ENCODE peak calls at places on chromosome 19, in eight cellular contexts. U is HCEC 1CT; J is thyroid gland; B is cardiac muscle cell; I is neural progenitor cell; C is adrenal gland; G is activated T-cell treated with anti-CD3 and anti-CD28 coated beads, Interleukin-2, amount 50 U/mL, for 72 hours; F is WTC11. Q is an unnamed sample.

GRCh38 chr19:15081911-15082310 is at the start of gene OR1I1:
- DNase-seq in J (no peak), F (no peak), C (no peak), B (no peak), I (no peak), U (no peak), G (no peak), Q (no peak)

GRCh38 chr19:48631254-48631653 is 5.9 kb downstream of the DBP start:
- DNase-seq in J (no peak), I (no peak), U (no peak), G (no peak), B (no peak), C (no peak), F (no peak), Q (no peak)

GRCh38 chr19:30498707-30499106 is 126.5 kb downstream of the ZNF536 start:
- DNase-seq in J (peak), C (no peak), U (no peak), B (no peak), G (no peak), F (peak), I (peak), Q (no peak)

GRCh38 chr19:49125025-49125731 is 5.8 kb downstream of the PPFIA3 start:
- DNase-seq in C (no peak), B (no peak), J (no peak), G (no peak), U (no peak), I (peak), F (peak), Q (no peak)

GRCh38 chr19:9936151-9937000 is at the start of gene OLFM2:
- DNase-seq in G (no peak), I (peak), C (peak), B (no peak), U (no peak), F (peak), J (peak), Q (peak)

GRCh38 chr19:28915737-28916460 is 297.1 kb downstream of the UQCRFS1 start:
- DNase-seq in B (no peak), F (no peak), U (no peak), I (no peak), C (no peak), G (no peak), J (no peak), Q (no peak)

GRCh38 chr19:11505032-11505503 is 571 bp downstream of the ZNF653 start:
- DNase-seq in G (peak), F (peak), B (peak), U (peak), I (peak), C (peak), J (peak), Q (peak)

GRCh38 chr19:54179921-54180452 is 7.0 kb upstream of the TMC4 start:
- DNase-seq in F (peak), U (no peak), I (peak), C (no peak), B (peak), J (no peak), G (no peak), Q (no peak)

GRCh38 chr19:42023121-42023942 is 29.3 kb upstream of the ATP1A3 start:
- DNase-seq in C (no peak), J (no peak), I (peak), F (peak), G (peak), B (peak), U (peak), Q (no peak)

GRCh38 chr19:8611391-8611883 is 922 bp upstream of the ADAMTS10 start:
- DNase-seq in J (no peak), U (no peak), I (no peak), G (peak), C (peak), F (no peak), B (peak), Q (no peak)

GRCh38 chr19:15177269-15178116 is 23.3 kb downstream of the NOTCH3 start:
- DNase-seq in C (peak), J (peak), F (peak), B (peak), I (peak), U (peak), G (peak), Q (peak)

GRCh38 chr19:47600246-47601179 is 8.4 kb upstream of the BICRA start:
- DNase-seq in J (peak), F (peak), U (peak), B (peak), G (peak), C (peak), I (peak), Q (peak)